ENCODE peak calls at places on chromosome 15, in four cellular contexts. Z is HepG2, L is K562, C is WTC11. O is an unnamed sample.

GRCh38 chr15:85580914-85581313 is 200.5 kb downstream of the AKAP13 start:
- DNase-seq in Z (no peak), L (no peak), C (no peak), O (no peak)

GRCh38 chr15:38991126-38991525 is 426.5 kb upstream of the RASGRP1 start:
- DNase-seq in Z (peak; percentile 13), L (peak; percentile 8), C (no peak), O (no peak)

GRCh38 chr15:37095197-37095992 is 5.0 kb downstream of the MEIS2 start:
- DNase-seq in Z (no peak), L (no peak), C (peak; percentile 84), O (no peak)

GRCh38 chr15:83854950-83855707 is 201.2 kb downstream of the ADAMTSL3 start:
- DNase-seq in Z (no peak), L (no peak), C (no peak), O (no peak)

GRCh38 chr15:88378259-88378658 is 88.9 kb downstream of the MRPL46 start:
- DNase-seq in Z (no peak), L (no peak), C (no peak), O (no peak)

GRCh38 chr15:63332367-63333078 is 49.1 kb downstream of the CA12 start:
- DNase-seq in Z (no peak), L (no peak), C (no peak), O (no peak)

GRCh38 chr15:63595066-63595465 is 2.1 kb upstream of the FBXL22 start:
- DNase-seq in Z (no peak), L (no peak), C (no peak), O (no peak)

GRCh38 chr15:34331809-34332208 is 5.8 kb downstream of the SLC12A6 start:
- DNase-seq in Z (no peak), L (peak; percentile 55), C (no peak), O (no peak)

GRCh38 chr15:69509131-69509530 is 56.5 kb downstream of the RPLP1 start:
- DNase-seq in Z (no peak), L (no peak), C (no peak), O (no peak)

GRCh38 chr15:44698651-44699050 is 12.5 kb downstream of the PATL2 start:
- DNase-seq in Z (no peak), L (no peak), C (no peak), O (no peak)

GRCh38 chr15:27059610-27060202 is 88.7 kb downstream of the GABRG3 start:
- DNase-seq in Z (peak; percentile 46), L (peak; percentile 80), C (peak; percentile 72), O (no peak)
- TF ChIP-seq CBFB in Z (no peak), L (no peak), C (no peak), O (no peak)

DNA sequence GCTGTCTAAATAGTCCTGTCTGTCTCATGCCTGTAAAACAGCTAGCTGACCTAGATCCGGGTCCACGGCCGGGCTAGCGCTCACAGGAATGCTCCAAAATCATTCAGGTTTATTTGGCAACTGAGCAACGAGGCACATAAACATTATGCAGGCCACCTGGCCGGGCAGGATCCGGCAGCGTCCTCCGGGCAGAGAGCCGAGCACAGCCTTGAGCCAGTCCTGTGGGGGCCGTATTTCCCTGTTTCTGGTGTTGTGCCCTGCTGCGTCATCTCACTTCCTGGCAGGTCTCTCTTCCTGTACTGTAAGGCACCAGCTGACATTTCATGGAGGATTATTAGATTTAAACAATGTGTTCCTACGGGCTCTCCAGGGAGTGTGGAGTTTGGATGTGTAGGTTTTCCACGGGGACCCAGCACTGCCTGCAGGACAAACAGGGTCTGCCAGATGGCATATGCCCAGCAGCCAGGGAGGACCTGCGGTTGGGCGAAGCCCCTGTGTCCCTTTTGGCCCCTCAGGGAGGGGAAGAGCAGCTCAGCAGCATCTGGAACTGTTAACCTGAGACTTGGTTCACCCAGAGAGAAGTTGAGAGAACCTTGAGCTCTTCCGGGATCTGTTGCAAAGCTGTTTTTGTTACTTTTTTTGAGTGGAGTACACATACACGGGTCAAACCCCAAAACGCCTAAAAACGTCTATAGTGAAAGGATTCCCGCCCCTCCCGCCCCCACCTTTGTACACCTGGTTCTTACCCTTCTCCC is 16.5 kb upstream of the LRRK1 start:
- DNase-seq in Z (peak; percentile 7), L (no peak), C (no peak), O (no peak)
- TF ChIP-seq CBFB in Z (no peak), L (no peak), C (no peak), O (no peak)

GRCh38 chr15:51387699-51388041 is 46.2 kb downstream of the GLDN start:
- DNase-seq in Z (no peak), L (no peak), C (no peak), O (no peak)

GRCh38 chr15:51390239-51390931 is 48.9 kb downstream of the GLDN start:
- DNase-seq in Z (no peak), L (no peak), C (no peak), O (no peak)

GRCh38 chr15:51386486-51386885 is 45.0 kb downstream of the GLDN start:
- DNase-seq in Z (no peak), L (no peak), C (no peak), O (no peak)

GRCh38 chr15:51386960-51387698 is 45.7 kb downstream of the GLDN start:
- DNase-seq in Z (no peak), L (no peak), C (no peak), O (no peak)

GRCh38 chr15:51388726-51389125 is 47.3 kb downstream of the GLDN start:
- DNase-seq in Z (no peak), L (no peak), C (no peak), O (no peak)
- TF ChIP-seq CBFB in Z (no peak), L (no peak), C (no peak), O (no peak)

GRCh38 chr15:77710171-77710570 is 77.5 kb upstream of the LINGO1 start:
- DNase-seq in Z (no peak), L (no peak), C (no peak), O (no peak)

GRCh38 chr15:77712438-77712837 is 79.7 kb upstream of the LINGO1 start:
- DNase-seq in Z (no peak), L (no peak), C (no peak), O (no peak)

GRCh38 chr15:77706482-77707244 is 74.0 kb upstream of the LINGO1 start:
- DNase-seq in Z (no peak), L (no peak), C (no peak), O (no peak)

GRCh38 chr15:77710637-77711036 is 77.9 kb upstream of the LINGO1 start:
- DNase-seq in Z (no peak), L (no peak), C (no peak), O (no peak)

GRCh38 chr15:77709135-77709886 is 76.6 kb upstream of the LINGO1 start:
- DNase-seq in Z (no peak), L (peak; percentile 21), C (no peak), O (no peak)
- TF ChIP-seq CBFB in Z (no peak), L (no peak), C (no peak), O (no peak)

GRCh38 chr15:92494791-92495190 is 101.1 kb downstream of the ST8SIA2 start:
- DNase-seq in Z (no peak), L (no peak), C (no peak), O (no peak)

GRCh38 chr15:92495468-92495867 is 101.8 kb downstream of the ST8SIA2 start:
- DNase-seq in Z (no peak), L (no peak), C (no peak), O (no peak)

DNA sequence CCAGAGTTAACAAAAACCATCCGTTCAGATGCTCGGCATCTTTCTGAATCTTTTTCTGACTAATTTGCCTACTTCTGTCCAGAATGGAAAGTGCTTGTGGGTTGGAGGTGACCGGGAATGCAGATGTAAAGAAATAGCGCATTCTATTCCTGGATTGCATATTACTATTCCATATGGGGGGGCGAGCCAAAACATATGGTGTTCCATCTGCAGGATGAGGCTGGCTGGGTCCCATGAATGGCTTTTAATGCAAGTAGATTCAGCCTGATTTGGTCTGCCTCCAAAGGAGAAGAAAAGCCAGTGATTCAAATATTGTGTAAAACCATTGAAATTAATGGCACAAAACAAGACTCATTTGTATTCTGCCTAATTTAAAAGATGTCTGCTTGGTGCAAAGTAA is 98.9 kb downstream of the ST8SIA2 start:
- DNase-seq in Z (no peak), L (no peak), C (no peak), O (no peak)
- TF ChIP-seq CBFB in Z (no peak), L (no peak), C (no peak), O (no peak)

DNA sequence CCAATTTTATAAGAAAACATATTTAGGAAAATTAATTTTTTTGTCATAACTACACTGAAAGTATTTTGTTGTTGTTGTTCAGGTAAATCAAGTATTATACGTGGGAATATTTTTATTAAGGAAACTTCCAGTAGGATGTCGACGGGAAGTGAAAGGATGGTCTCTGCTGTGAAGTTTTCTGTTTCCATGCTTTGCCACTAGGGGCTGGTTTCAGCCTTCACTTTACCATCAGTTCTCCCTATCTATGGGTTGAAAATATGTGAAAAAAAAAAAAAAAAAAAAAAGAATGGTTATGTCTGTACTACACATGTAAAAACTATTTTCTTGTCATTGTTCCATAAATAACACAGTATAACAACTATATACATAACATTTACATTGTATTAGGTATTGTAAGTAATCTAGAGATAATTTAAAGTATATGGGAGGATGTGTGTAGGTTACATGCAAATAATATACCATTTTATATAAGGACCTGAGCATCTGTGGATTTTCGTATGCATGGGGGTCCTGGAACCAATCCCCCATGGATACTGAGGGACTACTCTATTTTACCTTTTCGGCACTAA is 136.7 kb downstream of the SMAD6 start:
- DNase-seq in Z (peak; percentile 33), L (peak; percentile 49), C (no peak), O (no peak)
- TF ChIP-seq CBFB in Z (no peak), L (no peak), C (no peak), O (no peak)

GRCh38 chr15:90173372-90173771 is 27.8 kb upstream of the SEMA4B start:
- DNase-seq in Z (no peak), L (no peak), C (no peak), O (no peak)

GRCh38 chr15:90177012-90177411 is 24.1 kb upstream of the SEMA4B start:
- DNase-seq in Z (no peak), L (no peak), C (no peak), O (no peak)

GRCh38 chr15:90181781-90182180 is 19.3 kb upstream of the SEMA4B start:
- DNase-seq in Z (no peak), L (no peak), C (no peak), O (no peak)

GRCh38 chr15:90174140-90174891 is 26.8 kb upstream of the SEMA4B start:
- DNase-seq in Z (no peak), L (no peak), C (no peak), O (no peak)

GRCh38 chr15:90178468-90179435 is 22.4 kb upstream of the SEMA4B start:
- DNase-seq in Z (no peak), L (no peak), C (no peak), O (peak; percentile 64)
- TF ChIP-seq CBFB in Z (no peak), L (no peak), C (no peak), O (peak; percentile 81)

O was measured in GM12878.